ENCODE peak calls at places on chromosomes 12 and 14, in four cellular contexts. One of them, this sample, is unnamed.

GRCh38 chr12:95815635-95816212 is 25.2 kb upstream of the NTN4 start:
- DNase-seq in NCI-H1048: no peak
- DNase-seq in NCI-H1694: peak; percentile 3
- DNase-seq in AG10803: peak; percentile 54
- DNase-seq in this sample: no peak

GRCh38 chr12:57240926-57241555 is 9.9 kb downstream of the STAC3 start:
- DNase-seq in NCI-H1048: no peak
- DNase-seq in NCI-H1694: peak; percentile 32
- DNase-seq in AG10803: no peak
- DNase-seq in this sample: no peak

GRCh38 chr14:33584698-33585097 is 366.2 kb downstream of the EGLN3 start:
- DNase-seq in NCI-H1048: no peak
- DNase-seq in NCI-H1694: no peak
- DNase-seq in AG10803: no peak
- DNase-seq in this sample: no peak

GRCh38 chr14:38389666-38390065 is 133.8 kb upstream of the CLEC14A start:
- DNase-seq in NCI-H1048: no peak
- DNase-seq in NCI-H1694: peak; percentile 71
- DNase-seq in AG10803: peak; percentile 90
- DNase-seq in this sample: no peak

GRCh38 chr12:2363836-2364565 is 311.2 kb downstream of the CACNA1C start:
- DNase-seq in NCI-H1048: no peak
- DNase-seq in NCI-H1694: no peak
- DNase-seq in AG10803: no peak
- DNase-seq in this sample: no peak

GRCh38 chr14:58238252-58239247 is 6.1 kb upstream of the PSMA3 start:
- DNase-seq in NCI-H1048: no peak
- DNase-seq in NCI-H1694: no peak
- DNase-seq in AG10803: no peak
- DNase-seq in this sample: no peak

GRCh38 chr12:59097876-59098275 is 177.6 kb upstream of the LRIG3 start:
- DNase-seq in NCI-H1048: no peak
- DNase-seq in NCI-H1694: no peak
- DNase-seq in AG10803: no peak
- DNase-seq in this sample: no peak

GRCh38 chr12:84924956-84925355 is 12.4 kb upstream of the SLC6A15 start:
- DNase-seq in NCI-H1048: no peak
- DNase-seq in NCI-H1694: no peak
- DNase-seq in AG10803: peak; percentile 58
- DNase-seq in this sample: no peak

GRCh38 chr12:103829092-103829491 is 11.9 kb downstream of the NT5DC3 start:
- DNase-seq in NCI-H1048: no peak
- DNase-seq in NCI-H1694: no peak
- DNase-seq in AG10803: peak; percentile 49
- DNase-seq in this sample: no peak

GRCh38 chr14:25121342-25122129 is 71.6 kb upstream of the STXBP6 start:
- DNase-seq in NCI-H1048: no peak
- DNase-seq in NCI-H1694: no peak
- DNase-seq in AG10803: peak; percentile 97
- DNase-seq in this sample: no peak

GRCh38 chr12:96103067-96103650 is 67.8 kb upstream of the LTA4H start:
- DNase-seq in NCI-H1048: no peak
- DNase-seq in NCI-H1694: no peak
- DNase-seq in AG10803: no peak
- DNase-seq in this sample: no peak

GRCh38 chr12:10175849-10176641 is 2.8 kb upstream of the TMEM52B start:
- DNase-seq in NCI-H1048: no peak
- DNase-seq in NCI-H1694: no peak
- DNase-seq in AG10803: no peak
- DNase-seq in this sample: no peak

GRCh38 chr14:24092110-24092959 is 1.8 kb upstream of the PCK2 start:
- DNase-seq in NCI-H1048: no peak
- DNase-seq in NCI-H1694: no peak
- DNase-seq in AG10803: peak; percentile 42
- DNase-seq in this sample: no peak

GRCh38 chr12:112524676-112525425 is 106.1 kb downstream of the PTPN11 start:
- DNase-seq in NCI-H1048: no peak
- DNase-seq in NCI-H1694: no peak
- DNase-seq in AG10803: peak; percentile 7
- DNase-seq in this sample: no peak

GRCh38 chr12:86621957-86622356 is 365.8 kb upstream of the MGAT4C start:
- DNase-seq in NCI-H1048: no peak
- DNase-seq in NCI-H1694: no peak
- DNase-seq in AG10803: no peak
- DNase-seq in this sample: no peak

GRCh38 chr14:34931206-34931605 is 51.6 kb upstream of the SRP54 start:
- DNase-seq in NCI-H1048: no peak
- DNase-seq in NCI-H1694: no peak
- DNase-seq in AG10803: no peak
- DNase-seq in this sample: no peak

GRCh38 chr14:89425931-89426330 is 8.9 kb upstream of the FOXN3 start:
- DNase-seq in NCI-H1048: no peak
- DNase-seq in NCI-H1694: no peak
- DNase-seq in AG10803: peak; percentile 99
- DNase-seq in this sample: no peak

GRCh38 chr14:96634481-96634880 is 132.3 kb downstream of the PAPOLA start:
- DNase-seq in NCI-H1048: no peak
- DNase-seq in NCI-H1694: no peak
- DNase-seq in AG10803: no peak
- DNase-seq in this sample: no peak

GRCh38 chr12:115870021-115870420 is 407.5 kb downstream of the MED13L start:
- DNase-seq in NCI-H1048: no peak
- DNase-seq in NCI-H1694: no peak
- DNase-seq in AG10803: no peak
- DNase-seq in this sample: no peak

GRCh38 chr12:123571343-123571813 is 13.0 kb upstream of the TMED2 start:
- DNase-seq in NCI-H1048: no peak
- DNase-seq in NCI-H1694: no peak
- DNase-seq in AG10803: peak; percentile 91
- DNase-seq in this sample: peak; percentile 28

GRCh38 chr12:52324068-52324444 is 2.9 kb upstream of the KRT83 start:
- DNase-seq in NCI-H1048: no peak
- DNase-seq in NCI-H1694: no peak
- DNase-seq in AG10803: no peak
- DNase-seq in this sample: no peak

GRCh38 chr12:15497621-15498285 is 175.4 kb downstream of the PTPRO start:
- DNase-seq in NCI-H1048: no peak
- DNase-seq in NCI-H1694: no peak
- DNase-seq in AG10803: no peak
- DNase-seq in this sample: no peak

GRCh38 chr14:65471038-65471878 is 58.7 kb downstream of the FUT8 start:
- DNase-seq in NCI-H1048: no peak
- DNase-seq in NCI-H1694: no peak
- DNase-seq in AG10803: no peak
- DNase-seq in this sample: no peak

GRCh38 chr12:31756977-31757420 is 28.2 kb upstream of the AMN1 start:
- DNase-seq in NCI-H1048: no peak
- DNase-seq in NCI-H1694: no peak
- DNase-seq in AG10803: no peak
- DNase-seq in this sample: no peak